ENCODE peak calls at places on chromosomes 11 and 22, in five cellular contexts. E, F, H, Y and Q are unnamed samples.

GRCh38 chr11:77014669-77015068 is 19.5 kb upstream of the B3GNT6 start:
- DNase-seq in Y (no peak), H (no peak), E (no peak), F (no peak), Q (no peak)

GRCh38 chr22:49587421-49587820 is 240.3 kb downstream of the BRD1 start:
- DNase-seq in F (no peak), E (no peak), H (no peak), Y (no peak), Q (no peak)

GRCh38 chr11:35539781-35540281 is 14.4 kb upstream of the PAMR1 start:
- DNase-seq in H (no peak), Y (no peak), E (no peak), F (no peak), Q (no peak)

GRCh38 chr22:50522208-50522805 is 3.1 kb downstream of the SCO2 start:
- DNase-seq in F (no peak), Y (no peak), H (peak; percentile 5), E (no peak), Q (no peak)

GRCh38 chr11:112453601-112454577 is 193.2 kb upstream of the PLET1 start:
- DNase-seq in Y (peak; percentile 34), E (peak; percentile 17), H (peak; percentile 18), F (peak; percentile 78), Q (peak; percentile 37)

GRCh38 chr11:75815345-75815983 is 454 bp downstream of the UVRAG start:
- DNase-seq in Y (no peak), H (peak; percentile 46), E (peak; percentile 44), F (peak; percentile 78), Q (no peak)

GRCh38 chr11:120709808-120710207 is 198.3 kb downstream of the GRIK4 start:
- DNase-seq in E (no peak), Y (no peak), H (no peak), F (no peak), Q (no peak)

GRCh38 chr11:64076764-64077163 is 41.0 kb downstream of the FLRT1 start:
- DNase-seq in F (no peak), E (no peak), H (no peak), Y (no peak), Q (no peak)

GRCh38 chr11:119709638-119710346 is 19.2 kb downstream of the NECTIN1 start:
- DNase-seq in Y (no peak), H (peak; percentile 48), E (peak; percentile 13), F (peak; percentile 94), Q (peak; percentile 95)

GRCh38 chr22:42277232-42277753 is 6.8 kb upstream of the TCF20 start:
- DNase-seq in Y (no peak), H (no peak), E (no peak), F (no peak), Q (no peak)

GRCh38 chr11:28696591-28696990 is 588.4 kb downstream of the METTL15 start:
- DNase-seq in F (no peak), Y (no peak), E (no peak), H (no peak), Q (no peak)

GRCh38 chr22:45007946-45008852 is 1.6 kb downstream of the PHF21B start:
- DNase-seq in H (no peak), F (peak; percentile 82), Y (no peak), E (no peak), Q (peak; percentile 89)

GRCh38 chr11:285021-285893 is 3.7 kb upstream of the PGGHG start:
- DNase-seq in F (no peak), E (no peak), H (no peak), Y (no peak), Q (no peak)

GRCh38 chr11:80702264-80702663 is 1261.4 kb upstream of the TENM4 start:
- DNase-seq in F (no peak), Y (no peak), H (no peak), E (no peak), Q (no peak)

GRCh38 chr11:77656362-77656761 is 18.8 kb upstream of the CLNS1A start:
- DNase-seq in Y (no peak), F (peak; percentile 59), H (no peak), E (no peak), Q (no peak)

GRCh38 chr11:75767228-75767572 is 1.4 kb upstream of the DGAT2 start:
- DNase-seq in F (no peak), E (no peak), H (no peak), Y (no peak), Q (no peak)

GRCh38 chr11:123364145-123364544 is 65.9 kb upstream of the GRAMD1B start:
- DNase-seq in H (no peak), F (no peak), E (no peak), Y (no peak), Q (peak; percentile 45)

GRCh38 chr22:27494821-27495220 is 306.7 kb downstream of the MN1 start:
- DNase-seq in E (no peak), Y (no peak), F (peak; percentile 32), H (no peak), Q (peak; percentile 92)

GRCh38 chr11:116928102-116928777 is 90.8 kb upstream of the APOA1 start:
- DNase-seq in F (no peak), E (peak; percentile 90), H (peak; percentile 57), Y (no peak), Q (no peak)

GRCh38 chr22:20645954-20646353 is 128.0 kb upstream of the SERPIND1 start:
- DNase-seq in E (no peak), F (no peak), H (no peak), Y (no peak), Q (no peak)

GRCh38 chr11:11265994-11266606 is 87.0 kb downstream of the CSNK2A3 start:
- DNase-seq in F (peak; percentile 75), E (peak; percentile 74), H (peak; percentile 58), Y (peak; percentile 16), Q (peak; percentile 69)

GRCh38 chr22:19051381-19051780 is 70.8 kb downstream of the DGCR2 start:
- DNase-seq in H (no peak), E (no peak), F (no peak), Y (no peak), Q (no peak)

DNA sequence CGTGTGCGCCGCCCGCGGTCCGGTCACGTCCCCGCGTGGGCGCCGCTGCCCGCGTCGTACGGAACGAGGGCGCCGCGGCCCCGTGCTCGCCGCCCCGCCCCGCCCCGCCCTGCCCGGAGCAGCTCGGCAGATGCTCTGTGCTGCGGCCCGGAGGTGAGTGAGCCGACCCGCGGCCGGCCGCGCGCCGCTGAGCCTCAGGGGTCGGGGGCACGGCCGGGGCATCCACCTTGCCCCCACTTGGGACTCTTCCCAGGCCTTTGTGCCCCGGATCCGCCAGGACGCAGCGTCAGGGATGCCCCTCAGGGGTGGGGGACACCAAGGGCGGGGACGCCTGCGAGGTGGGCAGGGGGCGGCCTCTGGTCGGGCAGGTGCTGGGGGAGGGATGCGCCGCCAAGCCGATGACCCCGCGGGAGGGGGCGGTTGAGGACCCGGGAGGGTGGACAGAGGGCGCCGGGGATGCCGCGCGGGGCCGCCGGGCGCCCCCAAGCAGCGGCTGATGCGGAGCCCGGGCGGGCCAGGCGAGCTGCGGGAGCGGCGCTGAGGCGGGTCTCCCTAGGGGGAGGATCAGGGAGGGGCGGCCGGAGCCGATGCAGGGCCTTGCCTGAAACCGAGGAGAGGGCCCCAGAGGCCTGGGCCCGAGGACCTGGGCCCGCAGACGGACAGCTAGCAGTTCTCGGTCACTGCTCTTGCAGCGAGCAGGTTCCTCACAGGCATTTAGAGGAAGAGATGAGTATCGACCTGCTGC is at the start of gene GNAZ:
- DNase-seq in F (peak; percentile 62), H (no peak), E (peak; percentile 67), Y (no peak), Q (peak; percentile 82)
- TF ChIP-seq EZH2phosphoT487 in F (no peak), H (no peak), E (no peak), Y (no peak), Q (no peak)

GRCh38 chr11:12799373-12799835 is 125.2 kb downstream of the TEAD1 start:
- DNase-seq in H (no peak), Y (no peak), E (no peak), F (no peak), Q (no peak)

GRCh38 chr11:12798609-12799011 is 124.4 kb downstream of the TEAD1 start:
- DNase-seq in Y (no peak), F (no peak), E (no peak), H (no peak), Q (no peak)

GRCh38 chr11:12801976-12802375 is 127.8 kb downstream of the TEAD1 start:
- DNase-seq in F (no peak), E (no peak), Y (no peak), H (no peak), Q (no peak)

GRCh38 chr11:12797996-12798395 is 123.8 kb downstream of the TEAD1 start:
- DNase-seq in Y (no peak), F (no peak), E (no peak), H (no peak), Q (no peak)

GRCh38 chr11:12800032-12800671 is 125.9 kb downstream of the TEAD1 start:
- DNase-seq in E (no peak), F (peak; percentile 46), H (no peak), Y (peak; percentile 74), Q (no peak)
- TF ChIP-seq EZH2phosphoT487 in E (no peak), F (no peak), H (no peak), Y (no peak), Q (no peak)

GRCh38 chr11:69109101-69109500 is 46.6 kb upstream of the SMIM38 start:
- DNase-seq in Y (no peak), E (no peak), H (no peak), F (no peak), Q (no peak)
- TF ChIP-seq EZH2phosphoT487 in Y (no peak), E (no peak), H (no peak), F (no peak), Q (no peak)

GRCh38 chr11:7670631-7671030 is 2.7 kb downstream of the CYB5R2 start:
- DNase-seq in F (no peak), H (no peak), Y (no peak), E (no peak), Q (no peak)

GRCh38 chr11:7671807-7672206 is 1.5 kb downstream of the CYB5R2 start:
- DNase-seq in H (peak; percentile 22), F (no peak), E (no peak), Y (no peak), Q (no peak)

GRCh38 chr11:7672960-7673723 is at the start of gene CYB5R2:
- DNase-seq in F (peak; percentile 80), Y (peak; percentile 13), E (no peak), H (no peak), Q (peak; percentile 83)

GRCh38 chr11:7672276-7672959 is 882 bp downstream of the CYB5R2 start:
- DNase-seq in E (no peak), F (no peak), H (no peak), Y (no peak), Q (no peak)

DNA sequence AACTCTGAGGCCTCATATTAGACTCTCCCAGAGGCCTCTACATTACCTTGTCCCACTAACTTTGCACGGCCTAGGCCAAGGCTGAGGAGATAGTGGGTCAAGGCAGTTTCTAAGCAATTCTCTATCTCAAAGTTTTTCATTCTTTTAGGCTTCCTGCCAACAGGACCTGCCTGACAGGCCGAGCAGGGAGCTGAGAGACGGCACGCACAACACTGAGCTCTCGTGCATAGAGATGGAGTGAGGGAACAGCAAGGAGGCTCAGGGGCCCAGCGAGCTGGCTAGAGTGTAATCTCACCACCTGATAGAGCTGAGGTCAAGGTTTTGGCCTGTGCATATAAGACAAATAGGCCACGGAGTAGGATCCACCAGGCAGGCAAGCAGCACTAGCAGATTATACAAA is 2.0 kb downstream of the CYB5R2 start:
- DNase-seq in Y (no peak), F (no peak), E (no peak), H (no peak), Q (no peak)
- TF ChIP-seq EZH2phosphoT487 in Y (no peak), F (no peak), E (no peak), H (no peak), Q (no peak)